ENCODE peak calls at places on chromosomes 13 and 19, in four cellular contexts. V, G, L and Z are unnamed samples.

GRCh38 chr13:25945596-25945995 is 106.2 kb downstream of the SHISA2 start:
- DNase-seq in G (no peak), V (no peak), L (no peak), Z (no peak)

GRCh38 chr13:41465215-41465907 is 8.0 kb downstream of the RGCC start:
- DNase-seq in G (peak), V (peak), L (peak), Z (peak)

GRCh38 chr19:12995596-12996541 is 594 bp downstream of the NFIX start:
- DNase-seq in V (no peak), L (peak), G (no peak), Z (no peak)

GRCh38 chr13:21637296-21637695 is 33.3 kb upstream of the MICU2 start:
- DNase-seq in V (peak), L (peak), G (no peak), Z (peak)

GRCh38 chr19:2150794-2151338 is 500 bp downstream of the AP3D1 start:
- DNase-seq in L (no peak), V (peak), G (no peak), Z (no peak)

GRCh38 chr13:41458939-41459753 is 1.8 kb downstream of the RGCC start:
- DNase-seq in G (peak), L (peak), V (peak), Z (peak)

GRCh38 chr13:33281951-33282595 is 3.5 kb downstream of the STARD13 start:
- DNase-seq in G (no peak), V (no peak), L (no peak), Z (no peak)

GRCh38 chr19:36136975-36137686 is 2.7 kb upstream of the CAPNS1 start:
- DNase-seq in V (no peak), G (peak), L (peak), Z (no peak)

GRCh38 chr19:45505151-45505995 is 1.9 kb upstream of the VASP start:
- DNase-seq in L (no peak), G (no peak), V (no peak), Z (no peak)

GRCh38 chr19:34314437-34315313 is 50.3 kb upstream of the GPI start:
- DNase-seq in V (no peak), L (no peak), G (no peak), Z (no peak)

GRCh38 chr13:25927966-25928365 is 123.8 kb downstream of the SHISA2 start:
- DNase-seq in G (no peak), L (no peak), V (no peak), Z (no peak)

GRCh38 chr13:74056829-74057564 is 77.2 kb downstream of the KLF12 start:
- DNase-seq in L (no peak), G (peak), V (no peak), Z (no peak)

GRCh38 chr13:79369226-79369625 is 36.8 kb downstream of the RBM26 start:
- DNase-seq in G (no peak), V (no peak), L (no peak), Z (no peak)

GRCh38 chr19:48603449-48603848 is 3.1 kb upstream of the SPACA4 start:
- DNase-seq in L (no peak), V (no peak), G (no peak), Z (no peak)

GRCh38 chr13:79434578-79434977 is 28.5 kb upstream of the RBM26 start:
- DNase-seq in G (no peak), V (no peak), L (no peak), Z (no peak)

GRCh38 chr13:53250977-53251376 is 222.4 kb downstream of the OLFM4 start:
- DNase-seq in G (no peak), L (no peak), V (no peak), Z (no peak)

GRCh38 chr19:36837902-36838783 is at the start of gene ZNF790:
- DNase-seq in G (peak), L (peak), V (peak), Z (peak)

GRCh38 chr19:55344444-55344843 is 4.8 kb downstream of the KMT5C start:
- DNase-seq in G (no peak), L (peak), V (no peak), Z (no peak)

GRCh38 chr19:43560687-43561086 is 14.6 kb downstream of the XRCC1 start:
- DNase-seq in L (no peak), G (no peak), V (no peak), Z (no peak)

GRCh38 chr19:40466219-40467006 is at the start of gene SPTBN4:
- DNase-seq in L (peak), G (no peak), V (peak), Z (peak)